ENCODE peak calls at places on chromosomes 3 and 15, in eight cellular contexts. I, T, P, R, Q, W, N and S are unnamed samples.

GRCh38 chr15:92429378-92430066 is 35.8 kb downstream of the ST8SIA2 start:
- DNase-seq in I (no peak), T (no peak), P (no peak), R (no peak), Q (peak), W (peak), N (peak), S (no peak)

GRCh38 chr3:194305356-194306108 is 45.6 kb downstream of the CPN2 start:
- DNase-seq in I (no peak), T (no peak), P (no peak), R (no peak), Q (no peak), W (no peak), N (no peak), S (no peak)

GRCh38 chr3:154943981-154944380 is 136.1 kb upstream of the MME start:
- DNase-seq in I (no peak), T (no peak), P (no peak), R (no peak), Q (no peak), W (no peak), N (no peak), S (no peak)

GRCh38 chr3:69385033-69385722 is 710 bp downstream of the FRMD4B start:
- DNase-seq in I (no peak), T (no peak), P (no peak), R (no peak), Q (peak), W (no peak), N (no peak), S (no peak)

GRCh38 chr15:29924750-29925149 is 102.5 kb upstream of the TJP1 start:
- DNase-seq in I (no peak), T (no peak), P (no peak), R (no peak), Q (peak), W (peak), N (peak), S (no peak)

GRCh38 chr3:55296781-55297180 is 190.3 kb downstream of the WNT5A start:
- DNase-seq in I (no peak), T (no peak), P (no peak), R (no peak), Q (no peak), W (peak), N (no peak), S (no peak)

GRCh38 chr15:41660235-41661077 is at the start of gene MGA:
- DNase-seq in I (peak), T (peak), P (peak), R (peak), Q (peak), W (peak), N (peak), S (peak)

GRCh38 chr3:24184528-24185176 is 239.6 kb downstream of the NR1D2 start:
- DNase-seq in I (no peak), T (no peak), P (no peak), R (no peak), Q (no peak), W (no peak), N (no peak), S (no peak)

GRCh38 chr15:48336940-48337339 is 5.7 kb downstream of the DUT start:
- DNase-seq in I (no peak), T (no peak), P (no peak), R (no peak), Q (no peak), W (peak), N (peak), S (no peak)

GRCh38 chr3:181880339-181880738 is 168.6 kb downstream of the SOX2 start:
- DNase-seq in I (no peak), T (no peak), P (peak), R (no peak), Q (no peak), W (no peak), N (no peak), S (no peak)

GRCh38 chr3:59817511-59817910 is 767.7 kb upstream of the CFAP20DC start:
- DNase-seq in I (no peak), T (no peak), P (no peak), R (no peak), Q (no peak), W (peak), N (no peak), S (no peak)

GRCh38 chr3:51712963-51713362 is 6.1 kb downstream of the GRM2 start:
- DNase-seq in I (no peak), T (no peak), P (no peak), R (no peak), Q (no peak), W (no peak), N (no peak), S (no peak)

GRCh38 chr15:90004252-90004651 is 3.1 kb downstream of the ZNF710 start:
- DNase-seq in I (peak), T (no peak), P (no peak), R (no peak), Q (no peak), W (peak), N (no peak), S (no peak)

GRCh38 chr3:148714521-148714920 is 16.8 kb downstream of the AGTR1 start:
- DNase-seq in I (no peak), T (no peak), P (no peak), R (no peak), Q (peak), W (no peak), N (no peak), S (no peak)

GRCh38 chr15:101651753-101652097 is 456 bp downstream of the TM2D3 start:
- DNase-seq in I (peak), T (no peak), P (no peak), R (no peak), Q (no peak), W (no peak), N (no peak), S (no peak)

GRCh38 chr3:158727499-158728377 is 4.5 kb downstream of the RARRES1 start:
- DNase-seq in I (peak), T (peak), P (peak), R (peak), Q (peak), W (peak), N (peak), S (peak)